ENCODE peak calls at places on chromosomes 3 and 15, in nine cellular contexts. One of them, this sample, is unnamed.

GRCh38 chr3:24052446-24052845 is 107.4 kb downstream of the NR1D2 start:
- DNase-seq in fibroblast of lung: no peak
- DNase-seq in psoas muscle: no peak
- DNase-seq in cardiac fibroblast: no peak
- DNase-seq in WTC11: no peak
- DNase-seq in right lobe of liver: no peak
- DNase-seq in epithelial cell of esophagus: no peak
- DNase-seq in PC-9: no peak
- DNase-seq in natural killer cell: no peak
- DNase-seq in this sample: no peak

GRCh38 chr15:72851586-72851985 is 68.0 kb upstream of the ADPGK start:
- DNase-seq in epithelial cell of esophagus: no peak
- DNase-seq in psoas muscle: no peak
- DNase-seq in right lobe of liver: no peak
- DNase-seq in natural killer cell: no peak
- DNase-seq in cardiac fibroblast: no peak
- DNase-seq in fibroblast of lung: no peak
- DNase-seq in PC-9: no peak
- DNase-seq in WTC11: no peak
- DNase-seq in this sample: no peak

GRCh38 chr3:191166366-191166765 is 32.7 kb upstream of the OSTN start:
- DNase-seq in right lobe of liver: no peak
- DNase-seq in PC-9: no peak
- DNase-seq in WTC11: no peak
- DNase-seq in fibroblast of lung: no peak
- DNase-seq in natural killer cell: no peak
- DNase-seq in cardiac fibroblast: no peak
- DNase-seq in psoas muscle: no peak
- DNase-seq in epithelial cell of esophagus: no peak
- DNase-seq in this sample: no peak

GRCh38 chr15:52394020-52394608 is 98.5 kb upstream of the MYO5C start:
- DNase-seq in cardiac fibroblast: no peak
- DNase-seq in psoas muscle: no peak
- DNase-seq in natural killer cell: no peak
- DNase-seq in right lobe of liver: no peak
- DNase-seq in fibroblast of lung: no peak
- DNase-seq in WTC11: no peak
- DNase-seq in PC-9: no peak
- DNase-seq in epithelial cell of esophagus: no peak
- DNase-seq in this sample: no peak

GRCh38 chr3:127483902-127484591 is 106.5 kb downstream of the TPRA1 start:
- DNase-seq in epithelial cell of esophagus: no peak
- DNase-seq in cardiac fibroblast: no peak
- DNase-seq in natural killer cell: no peak
- DNase-seq in fibroblast of lung: no peak
- DNase-seq in WTC11: no peak
- DNase-seq in PC-9: no peak
- DNase-seq in right lobe of liver: no peak
- DNase-seq in psoas muscle: no peak
- DNase-seq in this sample: no peak

GRCh38 chr3:78707094-78707493 is 1060.7 kb downstream of the ROBO1 start:
- DNase-seq in PC-9: no peak
- DNase-seq in natural killer cell: no peak
- DNase-seq in epithelial cell of esophagus: no peak
- DNase-seq in fibroblast of lung: no peak
- DNase-seq in right lobe of liver: no peak
- DNase-seq in WTC11: no peak
- DNase-seq in cardiac fibroblast: no peak
- DNase-seq in psoas muscle: no peak
- DNase-seq in this sample: no peak

GRCh38 chr3:192494176-192494575 is 233.2 kb downstream of the FGF12 start:
- DNase-seq in right lobe of liver: no peak
- DNase-seq in psoas muscle: no peak
- DNase-seq in fibroblast of lung: no peak
- DNase-seq in epithelial cell of esophagus: peak
- DNase-seq in natural killer cell: no peak
- DNase-seq in cardiac fibroblast: peak
- DNase-seq in WTC11: no peak
- DNase-seq in PC-9: peak
- DNase-seq in this sample: no peak

GRCh38 chr15:57395292-57395691 is 19.0 kb downstream of the CGNL1 start:
- DNase-seq in natural killer cell: no peak
- DNase-seq in epithelial cell of esophagus: peak
- DNase-seq in fibroblast of lung: peak
- DNase-seq in right lobe of liver: no peak
- DNase-seq in PC-9: no peak
- DNase-seq in psoas muscle: no peak
- DNase-seq in WTC11: no peak
- DNase-seq in cardiac fibroblast: peak
- DNase-seq in this sample: no peak

GRCh38 chr3:147509444-147509843 is 100.3 kb downstream of the ZIC1 start:
- DNase-seq in cardiac fibroblast: peak
- DNase-seq in natural killer cell: no peak
- DNase-seq in WTC11: no peak
- DNase-seq in fibroblast of lung: no peak
- DNase-seq in psoas muscle: no peak
- DNase-seq in epithelial cell of esophagus: no peak
- DNase-seq in PC-9: no peak
- DNase-seq in right lobe of liver: no peak
- DNase-seq in this sample: no peak

GRCh38 chr3:131690800-131691199 is 188.0 kb upstream of the MRPL3 start:
- DNase-seq in PC-9: no peak
- DNase-seq in psoas muscle: no peak
- DNase-seq in epithelial cell of esophagus: no peak
- DNase-seq in WTC11: no peak
- DNase-seq in cardiac fibroblast: no peak
- DNase-seq in fibroblast of lung: no peak
- DNase-seq in right lobe of liver: no peak
- DNase-seq in natural killer cell: no peak
- DNase-seq in this sample: no peak

GRCh38 chr3:52108302-52109232 is 45.7 kb downstream of the POC1A start:
- DNase-seq in natural killer cell: no peak
- DNase-seq in psoas muscle: peak
- DNase-seq in PC-9: no peak
- DNase-seq in WTC11: peak
- DNase-seq in right lobe of liver: no peak
- DNase-seq in epithelial cell of esophagus: no peak
- DNase-seq in fibroblast of lung: peak
- DNase-seq in cardiac fibroblast: peak
- DNase-seq in this sample: no peak

GRCh38 chr3:140292684-140293083 is 357.7 kb downstream of the CLSTN2 start:
- DNase-seq in psoas muscle: peak
- DNase-seq in epithelial cell of esophagus: no peak
- DNase-seq in cardiac fibroblast: peak
- DNase-seq in fibroblast of lung: no peak
- DNase-seq in natural killer cell: no peak
- DNase-seq in PC-9: no peak
- DNase-seq in right lobe of liver: no peak
- DNase-seq in WTC11: no peak
- DNase-seq in this sample: no peak

GRCh38 chr3:140298569-140299070 is 363.6 kb downstream of the CLSTN2 start:
- DNase-seq in right lobe of liver: no peak
- DNase-seq in cardiac fibroblast: no peak
- DNase-seq in epithelial cell of esophagus: no peak
- DNase-seq in PC-9: no peak
- DNase-seq in fibroblast of lung: no peak
- DNase-seq in natural killer cell: no peak
- DNase-seq in WTC11: peak
- DNase-seq in psoas muscle: no peak
- DNase-seq in this sample: no peak

GRCh38 chr3:140294058-140294457 is 359.1 kb downstream of the CLSTN2 start:
- DNase-seq in PC-9: no peak
- DNase-seq in psoas muscle: no peak
- DNase-seq in cardiac fibroblast: no peak
- DNase-seq in fibroblast of lung: no peak
- DNase-seq in WTC11: no peak
- DNase-seq in right lobe of liver: no peak
- DNase-seq in epithelial cell of esophagus: peak
- DNase-seq in natural killer cell: no peak
- DNase-seq in this sample: no peak

GRCh38 chr3:140298043-140298442 is 363.1 kb downstream of the CLSTN2 start:
- DNase-seq in right lobe of liver: no peak
- DNase-seq in psoas muscle: no peak
- DNase-seq in cardiac fibroblast: no peak
- DNase-seq in PC-9: no peak
- DNase-seq in natural killer cell: no peak
- DNase-seq in WTC11: no peak
- DNase-seq in epithelial cell of esophagus: no peak
- DNase-seq in fibroblast of lung: no peak
- DNase-seq in this sample: no peak

DNA sequence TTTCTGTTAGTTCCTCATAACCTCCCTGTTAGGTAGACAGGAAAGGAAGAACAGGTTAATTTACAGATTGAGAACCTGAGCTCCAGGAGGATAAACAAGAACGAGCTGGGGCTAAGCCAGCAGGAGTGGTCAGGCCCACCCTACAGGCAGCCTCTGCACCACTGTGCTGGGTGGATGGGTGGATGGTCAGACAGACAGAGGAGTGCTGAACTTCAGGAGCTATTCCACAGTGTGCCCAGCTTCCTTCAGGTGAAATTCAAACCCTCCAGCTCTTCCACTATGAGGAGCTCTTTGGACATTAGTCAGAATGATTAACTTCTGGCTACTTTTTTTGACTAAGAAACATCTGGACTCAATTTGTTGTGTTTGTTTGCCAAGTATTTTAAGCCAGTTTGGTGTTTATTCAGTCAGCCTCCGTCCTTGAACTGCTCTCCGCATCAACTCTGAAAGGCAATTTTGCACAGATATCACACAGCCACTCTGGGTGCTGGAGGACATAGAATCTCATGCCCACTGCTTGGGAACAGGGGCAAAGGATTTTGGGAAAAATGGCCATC is 361.9 kb downstream of the CLSTN2 start:
- DNase-seq in psoas muscle: no peak
- DNase-seq in fibroblast of lung: no peak
- DNase-seq in cardiac fibroblast: peak
- DNase-seq in PC-9: no peak
- DNase-seq in epithelial cell of esophagus: no peak
- DNase-seq in natural killer cell: no peak
- DNase-seq in WTC11: no peak
- DNase-seq in right lobe of liver: no peak
- DNase-seq in this sample: no peak
- TF ChIP-seq CTCF in psoas muscle: no peak
- TF ChIP-seq CTCF in fibroblast of lung: no peak
- TF ChIP-seq CTCF in cardiac fibroblast: no peak
- TF ChIP-seq CTCF in PC-9: no peak
- TF ChIP-seq CTCF in epithelial cell of esophagus: no peak
- TF ChIP-seq CTCF in natural killer cell: no peak
- TF ChIP-seq CTCF in WTC11: no peak
- TF ChIP-seq CTCF in right lobe of liver: no peak
- TF ChIP-seq CTCF in this sample: no peak

GRCh38 chr3:11818033-11818432 is 28.7 kb downstream of the TAMM41 start:
- DNase-seq in right lobe of liver: no peak
- DNase-seq in WTC11: no peak
- DNase-seq in cardiac fibroblast: peak
- DNase-seq in psoas muscle: no peak
- DNase-seq in fibroblast of lung: no peak
- DNase-seq in PC-9: no peak
- DNase-seq in natural killer cell: no peak
- DNase-seq in epithelial cell of esophagus: peak
- DNase-seq in this sample: peak

GRCh38 chr3:11819146-11819545 is 27.5 kb downstream of the TAMM41 start:
- DNase-seq in psoas muscle: no peak
- DNase-seq in PC-9: peak
- DNase-seq in cardiac fibroblast: no peak
- DNase-seq in right lobe of liver: no peak
- DNase-seq in epithelial cell of esophagus: peak
- DNase-seq in WTC11: no peak
- DNase-seq in natural killer cell: no peak
- DNase-seq in fibroblast of lung: no peak
- DNase-seq in this sample: no peak

GRCh38 chr3:11825271-11825670 is 21.4 kb downstream of the TAMM41 start:
- DNase-seq in epithelial cell of esophagus: no peak
- DNase-seq in WTC11: no peak
- DNase-seq in PC-9: no peak
- DNase-seq in natural killer cell: no peak
- DNase-seq in cardiac fibroblast: no peak
- DNase-seq in psoas muscle: no peak
- DNase-seq in fibroblast of lung: no peak
- DNase-seq in right lobe of liver: no peak
- DNase-seq in this sample: no peak

DNA sequence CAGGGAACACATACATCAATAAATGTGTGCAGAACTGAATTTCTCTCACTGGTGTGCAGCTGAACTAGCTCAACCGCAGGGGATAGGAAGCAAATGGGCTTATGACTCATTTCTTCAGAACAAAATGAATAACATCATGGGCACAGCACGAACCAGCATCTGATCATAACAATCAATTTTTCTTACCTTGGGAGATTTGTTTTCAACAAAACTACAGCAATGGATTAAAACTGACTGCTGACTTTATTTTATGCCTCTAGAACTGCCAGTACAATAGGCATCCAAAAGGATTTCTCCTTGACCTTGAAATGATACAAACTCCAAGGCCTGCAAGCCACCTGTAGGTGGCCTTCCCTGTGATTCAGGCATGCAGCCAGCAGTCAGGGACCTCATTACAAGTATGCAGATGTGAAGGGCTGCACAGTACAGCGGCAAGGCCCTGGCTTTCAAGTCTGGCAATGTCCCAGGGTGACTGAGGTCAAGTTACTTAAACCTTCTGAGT is 26.1 kb downstream of the TAMM41 start:
- DNase-seq in right lobe of liver: no peak
- DNase-seq in WTC11: no peak
- DNase-seq in psoas muscle: no peak
- DNase-seq in epithelial cell of esophagus: peak
- DNase-seq in PC-9: no peak
- DNase-seq in cardiac fibroblast: peak
- DNase-seq in natural killer cell: no peak
- DNase-seq in fibroblast of lung: peak
- DNase-seq in this sample: peak
- TF ChIP-seq CTCF in right lobe of liver: no peak
- TF ChIP-seq CTCF in WTC11: no peak
- TF ChIP-seq CTCF in psoas muscle: no peak
- TF ChIP-seq CTCF in epithelial cell of esophagus: no peak
- TF ChIP-seq CTCF in PC-9: no peak
- TF ChIP-seq CTCF in cardiac fibroblast: peak
- TF ChIP-seq CTCF in natural killer cell: no peak
- TF ChIP-seq CTCF in fibroblast of lung: no peak
- TF ChIP-seq CTCF in this sample: no peak

DNA sequence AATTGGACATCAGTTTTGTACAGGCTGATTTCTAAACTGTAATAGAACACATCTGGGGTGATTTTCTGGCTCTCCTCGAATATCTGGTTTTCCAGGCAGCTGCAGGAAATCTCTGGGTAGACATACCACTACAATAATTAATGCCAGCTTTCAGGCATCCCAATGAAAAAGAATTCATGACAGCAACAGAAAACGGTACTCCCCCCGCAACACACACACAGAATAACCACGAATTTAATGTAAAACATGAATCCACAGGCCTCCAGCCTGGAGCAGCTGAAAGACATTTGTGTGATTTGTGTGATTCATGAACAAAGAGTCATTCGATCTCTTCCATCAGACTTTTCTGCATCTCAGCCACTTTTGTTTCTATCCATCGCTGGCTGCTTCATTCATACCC is 262.2 kb downstream of the MAGI1 start:
- DNase-seq in natural killer cell: no peak
- DNase-seq in right lobe of liver: no peak
- DNase-seq in psoas muscle: no peak
- DNase-seq in epithelial cell of esophagus: peak
- DNase-seq in cardiac fibroblast: no peak
- DNase-seq in fibroblast of lung: no peak
- DNase-seq in WTC11: no peak
- DNase-seq in PC-9: no peak
- DNase-seq in this sample: no peak
- TF ChIP-seq CTCF in natural killer cell: no peak
- TF ChIP-seq CTCF in right lobe of liver: no peak
- TF ChIP-seq CTCF in psoas muscle: no peak
- TF ChIP-seq CTCF in epithelial cell of esophagus: no peak
- TF ChIP-seq CTCF in cardiac fibroblast: no peak
- TF ChIP-seq CTCF in fibroblast of lung: no peak
- TF ChIP-seq CTCF in WTC11: no peak
- TF ChIP-seq CTCF in PC-9: no peak
- TF ChIP-seq CTCF in this sample: no peak

GRCh38 chr15:89362203-89363101 is 27.8 kb upstream of the POLG start:
- DNase-seq in epithelial cell of esophagus: no peak
- DNase-seq in PC-9: no peak
- DNase-seq in WTC11: no peak
- DNase-seq in fibroblast of lung: no peak
- DNase-seq in psoas muscle: no peak
- DNase-seq in right lobe of liver: no peak
- DNase-seq in cardiac fibroblast: no peak
- DNase-seq in natural killer cell: no peak
- DNase-seq in this sample: peak
- TF ChIP-seq CTCF in epithelial cell of esophagus: no peak
- TF ChIP-seq CTCF in PC-9: no peak
- TF ChIP-seq CTCF in WTC11: no peak
- TF ChIP-seq CTCF in fibroblast of lung: no peak
- TF ChIP-seq CTCF in psoas muscle: no peak
- TF ChIP-seq CTCF in right lobe of liver: no peak
- TF ChIP-seq CTCF in cardiac fibroblast: no peak
- TF ChIP-seq CTCF in natural killer cell: no peak
- TF ChIP-seq CTCF in this sample: no peak

This sample was measured in nephron progenitor cell.